ENCODE peak calls at places on chromosomes 1 and 21, in six cellular contexts. One of them, this sample, is unnamed.

GRCh38 chr1:113073457-113073950 is 506 bp downstream of the LRIG2 start:
- DNase-seq in SJSA1: no peak
- DNase-seq in A549: peak; percentile 54
- DNase-seq in HL-60: no peak
- DNase-seq in neural progenitor cell: peak; percentile 89
- DNase-seq in psoas muscle: peak; percentile 43
- DNase-seq in this sample: no peak

GRCh38 chr1:32828341-32828740 is 10.9 kb downstream of the S100PBP start:
- DNase-seq in SJSA1: peak; percentile 11
- DNase-seq in A549: peak; percentile 24
- DNase-seq in HL-60: no peak
- DNase-seq in neural progenitor cell: no peak
- DNase-seq in psoas muscle: no peak
- DNase-seq in this sample: no peak

GRCh38 chr1:32186077-32186476 is 6.6 kb downstream of the TXLNA start:
- DNase-seq in SJSA1: no peak
- DNase-seq in A549: no peak
- DNase-seq in HL-60: no peak
- DNase-seq in neural progenitor cell: no peak
- DNase-seq in psoas muscle: no peak
- DNase-seq in this sample: no peak

GRCh38 chr1:184563308-184563707 is 176.5 kb downstream of the C1orf21 start:
- DNase-seq in SJSA1: peak; percentile 9
- DNase-seq in A549: peak; percentile 16
- DNase-seq in HL-60: no peak
- DNase-seq in neural progenitor cell: no peak
- DNase-seq in psoas muscle: no peak
- DNase-seq in this sample: no peak

GRCh38 chr1:51726544-51727225 is 109.8 kb downstream of the OSBPL9 start:
- DNase-seq in SJSA1: no peak
- DNase-seq in A549: no peak
- DNase-seq in HL-60: no peak
- DNase-seq in neural progenitor cell: no peak
- DNase-seq in psoas muscle: no peak
- DNase-seq in this sample: no peak

GRCh38 chr1:48619529-48619928 is 147.5 kb upstream of the SPATA6 start:
- DNase-seq in SJSA1: no peak
- DNase-seq in A549: peak; percentile 4
- DNase-seq in HL-60: no peak
- DNase-seq in neural progenitor cell: peak; percentile 76
- DNase-seq in psoas muscle: peak; percentile 23
- DNase-seq in this sample: no peak

GRCh38 chr1:51623025-51623424 is 6.1 kb downstream of the OSBPL9 start:
- DNase-seq in SJSA1: no peak
- DNase-seq in A549: no peak
- DNase-seq in HL-60: no peak
- DNase-seq in neural progenitor cell: no peak
- DNase-seq in psoas muscle: no peak
- DNase-seq in this sample: no peak

GRCh38 chr1:226523646-226524406 is 24.7 kb upstream of the STUM start:
- DNase-seq in SJSA1: no peak
- DNase-seq in A549: no peak
- DNase-seq in HL-60: no peak
- DNase-seq in neural progenitor cell: no peak
- DNase-seq in psoas muscle: no peak
- DNase-seq in this sample: no peak

GRCh38 chr1:8649027-8649426 is 168.4 kb downstream of the RERE start:
- DNase-seq in SJSA1: peak; percentile 20
- DNase-seq in A549: no peak
- DNase-seq in HL-60: no peak
- DNase-seq in neural progenitor cell: no peak
- DNase-seq in psoas muscle: no peak
- DNase-seq in this sample: no peak

GRCh38 chr1:76005755-76006154 is 68.8 kb upstream of the ST6GALNAC3 start:
- DNase-seq in SJSA1: no peak
- DNase-seq in A549: no peak
- DNase-seq in HL-60: no peak
- DNase-seq in neural progenitor cell: no peak
- DNase-seq in psoas muscle: no peak
- DNase-seq in this sample: no peak

GRCh38 chr1:16151200-16151708 is 4.6 kb downstream of the EPHA2 start:
- DNase-seq in SJSA1: no peak
- DNase-seq in A549: no peak
- DNase-seq in HL-60: peak; percentile 34
- DNase-seq in neural progenitor cell: peak; percentile 63
- DNase-seq in psoas muscle: no peak
- DNase-seq in this sample: no peak

GRCh38 chr21:25977068-25977611 is 193.4 kb downstream of the APP start:
- DNase-seq in SJSA1: no peak
- DNase-seq in A549: no peak
- DNase-seq in HL-60: no peak
- DNase-seq in neural progenitor cell: no peak
- DNase-seq in psoas muscle: no peak
- DNase-seq in this sample: no peak

GRCh38 chr1:23215751-23216449 is 1.4 kb downstream of the HTR1D start:
- DNase-seq in SJSA1: no peak
- DNase-seq in A549: no peak
- DNase-seq in HL-60: no peak
- DNase-seq in neural progenitor cell: no peak
- DNase-seq in psoas muscle: no peak
- DNase-seq in this sample: no peak

GRCh38 chr1:71770121-71770520 is 512.2 kb downstream of the NEGR1 start:
- DNase-seq in SJSA1: no peak
- DNase-seq in A549: no peak
- DNase-seq in HL-60: no peak
- DNase-seq in neural progenitor cell: no peak
- DNase-seq in psoas muscle: no peak
- DNase-seq in this sample: no peak

GRCh38 chr1:193434319-193434718 is 247.9 kb upstream of the B3GALT2 start:
- DNase-seq in SJSA1: no peak
- DNase-seq in A549: no peak
- DNase-seq in HL-60: no peak
- DNase-seq in neural progenitor cell: no peak
- DNase-seq in psoas muscle: no peak
- DNase-seq in this sample: no peak

GRCh38 chr1:85612704-85613361 is 32.3 kb downstream of the CCN1 start:
- DNase-seq in SJSA1: peak; percentile 93
- DNase-seq in A549: peak; percentile 73
- DNase-seq in HL-60: peak; percentile 1
- DNase-seq in neural progenitor cell: peak; percentile 33
- DNase-seq in psoas muscle: no peak
- DNase-seq in this sample: no peak

GRCh38 chr1:178607718-178608408 is 95.0 kb downstream of the TEX35 start:
- DNase-seq in SJSA1: peak; percentile 63
- DNase-seq in A549: no peak
- DNase-seq in HL-60: peak; percentile 43
- DNase-seq in neural progenitor cell: no peak
- DNase-seq in psoas muscle: no peak
- DNase-seq in this sample: no peak

GRCh38 chr1:229360417-229360816 is 17.6 kb upstream of the CCSAP start:
- DNase-seq in SJSA1: no peak
- DNase-seq in A549: no peak
- DNase-seq in HL-60: no peak
- DNase-seq in neural progenitor cell: peak; percentile 43
- DNase-seq in psoas muscle: no peak
- DNase-seq in this sample: no peak

GRCh38 chr1:15441247-15441646 is 3.0 kb downstream of the CTRC start:
- DNase-seq in SJSA1: no peak
- DNase-seq in A549: no peak
- DNase-seq in HL-60: no peak
- DNase-seq in neural progenitor cell: no peak
- DNase-seq in psoas muscle: no peak
- DNase-seq in this sample: no peak

GRCh38 chr1:169161512-169162194 is 55.2 kb downstream of the ATP1B1 start:
- DNase-seq in SJSA1: no peak
- DNase-seq in A549: peak; percentile 18
- DNase-seq in HL-60: peak; percentile 20
- DNase-seq in neural progenitor cell: no peak
- DNase-seq in psoas muscle: no peak
- DNase-seq in this sample: no peak

GRCh38 chr1:234925440-234926251 is 203.0 kb downstream of the TOMM20 start:
- DNase-seq in SJSA1: peak; percentile 98
- DNase-seq in A549: peak; percentile 95
- DNase-seq in HL-60: no peak
- DNase-seq in neural progenitor cell: no peak
- DNase-seq in psoas muscle: no peak
- DNase-seq in this sample: no peak

GRCh38 chr1:2228157-2228594 is at the start of gene SKI:
- DNase-seq in SJSA1: no peak
- DNase-seq in A549: no peak
- DNase-seq in HL-60: no peak
- DNase-seq in neural progenitor cell: no peak
- DNase-seq in psoas muscle: no peak
- DNase-seq in this sample: no peak

GRCh38 chr1:99438656-99439055 is 174.4 kb downstream of the PLPPR4 start:
- DNase-seq in SJSA1: no peak
- DNase-seq in A549: peak; percentile 12
- DNase-seq in HL-60: no peak
- DNase-seq in neural progenitor cell: no peak
- DNase-seq in psoas muscle: no peak
- DNase-seq in this sample: no peak

GRCh38 chr1:71269823-71270222 is 189.0 kb upstream of the ZRANB2 start:
- DNase-seq in SJSA1: no peak
- DNase-seq in A549: no peak
- DNase-seq in HL-60: no peak
- DNase-seq in neural progenitor cell: no peak
- DNase-seq in psoas muscle: no peak
- DNase-seq in this sample: no peak

GRCh38 chr1:243459059-243459458 is 203.2 kb downstream of the SDCCAG8 start:
- DNase-seq in SJSA1: no peak
- DNase-seq in A549: no peak
- DNase-seq in HL-60: peak; percentile 74
- DNase-seq in neural progenitor cell: no peak
- DNase-seq in psoas muscle: no peak
- DNase-seq in this sample: no peak
- H3K27ac ChIP-seq in SJSA1: no peak overlapping the region
- H3K27ac ChIP-seq in A549: no peak overlapping the region
- H3K27ac ChIP-seq in HL-60: peak overlapping the region; percentile 58
- H3K27ac ChIP-seq in neural progenitor cell: no peak overlapping the region
- H3K27ac ChIP-seq in psoas muscle: no peak overlapping the region
- H3K27ac ChIP-seq in this sample: no peak overlapping the region

GRCh38 chr1:206557636-206558473 is 50.5 kb downstream of the RASSF5 start:
- DNase-seq in SJSA1: peak; percentile 26
- DNase-seq in A549: no peak
- DNase-seq in HL-60: peak; percentile 86
- DNase-seq in neural progenitor cell: no peak
- DNase-seq in psoas muscle: no peak
- DNase-seq in this sample: no peak
- H3K27ac ChIP-seq in SJSA1: no peak overlapping the region
- H3K27ac ChIP-seq in A549: no peak overlapping the region
- H3K27ac ChIP-seq in HL-60: peak overlapping the region; percentile 91
- H3K27ac ChIP-seq in neural progenitor cell: no peak overlapping the region
- H3K27ac ChIP-seq in psoas muscle: peak overlapping the region; percentile 52
- H3K27ac ChIP-seq in this sample: peak overlapping the region; percentile 27

DNA sequence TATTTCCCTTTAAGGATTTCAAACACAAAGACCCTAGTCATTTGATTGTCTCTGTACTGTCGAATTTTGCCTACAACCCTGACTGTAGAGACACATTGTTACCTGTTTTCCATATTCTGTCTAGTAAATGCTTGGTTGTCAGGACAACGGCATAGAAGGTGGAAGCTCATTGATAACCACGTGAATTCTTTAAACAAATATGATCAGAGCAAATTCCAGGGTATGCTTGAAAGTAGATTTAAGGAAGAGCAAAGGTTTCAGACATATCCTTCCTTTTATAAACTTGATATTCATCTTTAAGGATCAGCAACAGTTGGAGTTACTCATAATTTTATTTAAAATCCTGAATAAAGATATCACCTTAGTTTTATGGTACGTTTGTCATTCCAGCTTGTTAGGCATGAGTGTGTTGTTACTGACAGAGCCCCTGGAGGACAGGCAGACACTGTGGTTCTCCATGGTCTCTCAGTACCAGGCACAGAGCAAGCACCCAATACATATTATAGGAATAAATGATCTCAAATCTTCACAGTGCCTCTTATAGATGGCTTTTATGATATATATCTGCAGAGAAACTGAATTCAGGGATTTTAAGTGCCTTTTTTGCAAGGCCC is 203.2 kb downstream of the FGGY start:
- DNase-seq in SJSA1: no peak
- DNase-seq in A549: no peak
- DNase-seq in HL-60: no peak
- DNase-seq in neural progenitor cell: no peak
- DNase-seq in psoas muscle: no peak
- DNase-seq in this sample: no peak
- H3K27ac ChIP-seq in SJSA1: no peak overlapping the region
- H3K27ac ChIP-seq in A549: no peak overlapping the region
- H3K27ac ChIP-seq in HL-60: no peak overlapping the region
- H3K27ac ChIP-seq in neural progenitor cell: no peak overlapping the region
- H3K27ac ChIP-seq in psoas muscle: peak overlapping the region; percentile 72
- H3K27ac ChIP-seq in this sample: no peak overlapping the region

GRCh38 chr1:12014141-12014981 is 4.9 kb upstream of the MIIP start:
- DNase-seq in SJSA1: no peak
- DNase-seq in A549: peak; percentile 25
- DNase-seq in HL-60: peak; percentile 43
- DNase-seq in neural progenitor cell: no peak
- DNase-seq in psoas muscle: no peak
- DNase-seq in this sample: no peak
- H3K27ac ChIP-seq in SJSA1: no peak overlapping the region
- H3K27ac ChIP-seq in A549: no peak overlapping the region
- H3K27ac ChIP-seq in HL-60: no peak overlapping the region
- H3K27ac ChIP-seq in neural progenitor cell: no peak overlapping the region
- H3K27ac ChIP-seq in psoas muscle: peak overlapping the region; percentile 74
- H3K27ac ChIP-seq in this sample: peak overlapping the region; percentile 63

GRCh38 chr1:101153692-101154091 is 83.1 kb upstream of the S1PR1 start:
- DNase-seq in SJSA1: no peak
- DNase-seq in A549: no peak
- DNase-seq in HL-60: no peak
- DNase-seq in neural progenitor cell: no peak
- DNase-seq in psoas muscle: no peak
- DNase-seq in this sample: no peak

GRCh38 chr1:101150266-101150665 is 86.6 kb upstream of the S1PR1 start:
- DNase-seq in SJSA1: no peak
- DNase-seq in A549: no peak
- DNase-seq in HL-60: no peak
- DNase-seq in neural progenitor cell: no peak
- DNase-seq in psoas muscle: no peak
- DNase-seq in this sample: no peak

GRCh38 chr1:101148987-101149386 is 87.8 kb upstream of the S1PR1 start:
- DNase-seq in SJSA1: no peak
- DNase-seq in A549: no peak
- DNase-seq in HL-60: no peak
- DNase-seq in neural progenitor cell: no peak
- DNase-seq in psoas muscle: no peak
- DNase-seq in this sample: peak; percentile 51

GRCh38 chr1:101152633-101153032 is 84.2 kb upstream of the S1PR1 start:
- DNase-seq in SJSA1: no peak
- DNase-seq in A549: no peak
- DNase-seq in HL-60: no peak
- DNase-seq in neural progenitor cell: no peak
- DNase-seq in psoas muscle: no peak
- DNase-seq in this sample: no peak

GRCh38 chr1:101150676-101151075 is 86.1 kb upstream of the S1PR1 start:
- DNase-seq in SJSA1: peak; percentile 45
- DNase-seq in A549: no peak
- DNase-seq in HL-60: no peak
- DNase-seq in neural progenitor cell: no peak
- DNase-seq in psoas muscle: no peak
- DNase-seq in this sample: no peak
- H3K27ac ChIP-seq in SJSA1: peak overlapping the region; percentile 69
- H3K27ac ChIP-seq in A549: no peak overlapping the region
- H3K27ac ChIP-seq in HL-60: no peak overlapping the region
- H3K27ac ChIP-seq in neural progenitor cell: no peak overlapping the region
- H3K27ac ChIP-seq in psoas muscle: peak overlapping the region; percentile 3
- H3K27ac ChIP-seq in this sample: no peak overlapping the region